ENCODE peak calls at places on chromosomes 5 and 9, in four cellular contexts. One of them, this sample, is unnamed.

GRCh38 chr5:120014535-120014934 is 385.2 kb downstream of the FAM170A start:
- DNase-seq in ascending aorta: no peak
- DNase-seq in fibroblast of the aortic adventitia: no peak
- DNase-seq in GM04504: no peak
- DNase-seq in this sample: no peak

GRCh38 chr9:21709464-21710058 is 92.9 kb upstream of the MTAP start:
- DNase-seq in ascending aorta: no peak
- DNase-seq in fibroblast of the aortic adventitia: peak
- DNase-seq in GM04504: no peak
- DNase-seq in this sample: peak

GRCh38 chr5:78896128-78896527 is 89.0 kb downstream of the ARSB start:
- DNase-seq in ascending aorta: no peak
- DNase-seq in fibroblast of the aortic adventitia: peak
- DNase-seq in GM04504: peak
- DNase-seq in this sample: peak

GRCh38 chr9:36870960-36871359 is 163.1 kb downstream of the PAX5 start:
- DNase-seq in ascending aorta: no peak
- DNase-seq in fibroblast of the aortic adventitia: no peak
- DNase-seq in GM04504: no peak
- DNase-seq in this sample: no peak

GRCh38 chr5:172562443-172562842 is 78.6 kb upstream of the NEURL1B start:
- DNase-seq in ascending aorta: no peak
- DNase-seq in fibroblast of the aortic adventitia: no peak
- DNase-seq in GM04504: no peak
- DNase-seq in this sample: no peak

GRCh38 chr5:124649548-124650501 is 96.6 kb downstream of the ZNF608 start:
- DNase-seq in ascending aorta: peak
- DNase-seq in fibroblast of the aortic adventitia: peak
- DNase-seq in GM04504: peak
- DNase-seq in this sample: peak

GRCh38 chr9:27548055-27548741 is 18.6 kb upstream of the MOB3B start:
- DNase-seq in ascending aorta: no peak
- DNase-seq in fibroblast of the aortic adventitia: peak
- DNase-seq in GM04504: no peak
- DNase-seq in this sample: peak

GRCh38 chr5:160539431-160539830 is 117.8 kb downstream of the PTTG1 start:
- DNase-seq in ascending aorta: no peak
- DNase-seq in fibroblast of the aortic adventitia: no peak
- DNase-seq in GM04504: no peak
- DNase-seq in this sample: peak

GRCh38 chr9:77018058-77019009 is 1.1 kb upstream of the FOXB2 start:
- DNase-seq in ascending aorta: no peak
- DNase-seq in fibroblast of the aortic adventitia: no peak
- DNase-seq in GM04504: no peak
- DNase-seq in this sample: no peak

GRCh38 chr9:93895535-93895934 is 59.6 kb downstream of the BARX1 start:
- DNase-seq in ascending aorta: no peak
- DNase-seq in fibroblast of the aortic adventitia: no peak
- DNase-seq in GM04504: no peak
- DNase-seq in this sample: no peak

GRCh38 chr9:103991698-103992097 is 102.4 kb upstream of the SMC2 start:
- DNase-seq in ascending aorta: no peak
- DNase-seq in fibroblast of the aortic adventitia: peak
- DNase-seq in GM04504: no peak
- DNase-seq in this sample: no peak

GRCh38 chr5:10120934-10121333 is 128.8 kb downstream of the ATPSCKMT start:
- DNase-seq in ascending aorta: no peak
- DNase-seq in fibroblast of the aortic adventitia: no peak
- DNase-seq in GM04504: no peak
- DNase-seq in this sample: no peak

GRCh38 chr5:153358315-153358976 is 132.0 kb upstream of the GRIA1 start:
- DNase-seq in ascending aorta: no peak
- DNase-seq in fibroblast of the aortic adventitia: no peak
- DNase-seq in GM04504: no peak
- DNase-seq in this sample: no peak

GRCh38 chr9:5518937-5519319 is 8.6 kb downstream of the PDCD1LG2 start:
- DNase-seq in ascending aorta: no peak
- DNase-seq in fibroblast of the aortic adventitia: no peak
- DNase-seq in GM04504: no peak
- DNase-seq in this sample: no peak

GRCh38 chr9:98867434-98868168 is 60.1 kb downstream of the GALNT12 start:
- DNase-seq in ascending aorta: no peak
- DNase-seq in fibroblast of the aortic adventitia: peak
- DNase-seq in GM04504: peak
- DNase-seq in this sample: no peak

GRCh38 chr5:117054141-117054540 is 479.5 kb upstream of the SEMA6A start:
- DNase-seq in ascending aorta: no peak
- DNase-seq in fibroblast of the aortic adventitia: no peak
- DNase-seq in GM04504: no peak
- DNase-seq in this sample: no peak

GRCh38 chr5:77449277-77449676 is 42.8 kb downstream of the WDR41 start:
- DNase-seq in ascending aorta: no peak
- DNase-seq in fibroblast of the aortic adventitia: no peak
- DNase-seq in GM04504: no peak
- DNase-seq in this sample: no peak

GRCh38 chr5:7181841-7182240 is 214.1 kb upstream of the ADCY2 start:
- DNase-seq in ascending aorta: no peak
- DNase-seq in fibroblast of the aortic adventitia: no peak
- DNase-seq in GM04504: no peak
- DNase-seq in this sample: no peak

GRCh38 chr5:40428129-40428528 is 251.6 kb upstream of the PTGER4 start:
- DNase-seq in ascending aorta: no peak
- DNase-seq in fibroblast of the aortic adventitia: peak
- DNase-seq in GM04504: no peak
- DNase-seq in this sample: peak

GRCh38 chr5:56838409-56839039 is 23.2 kb downstream of the MAP3K1 start:
- DNase-seq in ascending aorta: no peak
- DNase-seq in fibroblast of the aortic adventitia: peak
- DNase-seq in GM04504: peak
- DNase-seq in this sample: peak

GRCh38 chr9:75488082-75488713 is 399.9 kb downstream of the OSTF1 start:
- DNase-seq in ascending aorta: no peak
- DNase-seq in fibroblast of the aortic adventitia: no peak
- DNase-seq in GM04504: no peak
- DNase-seq in this sample: no peak

GRCh38 chr5:55510523-55510880 is 24.3 kb downstream of the PLPP1 start:
- DNase-seq in ascending aorta: no peak
- DNase-seq in fibroblast of the aortic adventitia: no peak
- DNase-seq in GM04504: no peak
- DNase-seq in this sample: no peak

GRCh38 chr9:33351547-33351946 is 50.8 kb downstream of the AQP7 start:
- DNase-seq in ascending aorta: no peak
- DNase-seq in fibroblast of the aortic adventitia: no peak
- DNase-seq in GM04504: no peak
- DNase-seq in this sample: peak

GRCh38 chr9:132042324-132042723 is 37.3 kb downstream of the MED27 start:
- DNase-seq in ascending aorta: no peak
- DNase-seq in fibroblast of the aortic adventitia: peak
- DNase-seq in GM04504: peak
- DNase-seq in this sample: peak

GRCh38 chr5:132387649-132388117 is 18.2 kb downstream of the SLC22A5 start:
- DNase-seq in ascending aorta: no peak
- DNase-seq in fibroblast of the aortic adventitia: peak
- DNase-seq in GM04504: peak
- DNase-seq in this sample: peak

GRCh38 chr5:139688712-139689413 is 40.7 kb downstream of the CXXC5 start:
- DNase-seq in ascending aorta: no peak
- DNase-seq in fibroblast of the aortic adventitia: peak
- DNase-seq in GM04504: no peak
- DNase-seq in this sample: no peak

GRCh38 chr5:88660947-88661869 is 221.8 kb downstream of the MEF2C start:
- DNase-seq in ascending aorta: no peak
- DNase-seq in fibroblast of the aortic adventitia: peak
- DNase-seq in GM04504: peak
- DNase-seq in this sample: peak

GRCh38 chr5:57209316-57210040 is 35.6 kb downstream of the GPBP1 start:
- DNase-seq in ascending aorta: no peak
- DNase-seq in fibroblast of the aortic adventitia: peak
- DNase-seq in GM04504: no peak
- DNase-seq in this sample: peak

GRCh38 chr5:111694183-111694582 is 62.8 kb downstream of the NREP start:
- DNase-seq in ascending aorta: no peak
- DNase-seq in fibroblast of the aortic adventitia: peak
- DNase-seq in GM04504: peak
- DNase-seq in this sample: peak

GRCh38 chr5:143322931-143323330 is 80.6 kb downstream of the NR3C1 start:
- DNase-seq in ascending aorta: no peak
- DNase-seq in fibroblast of the aortic adventitia: peak
- DNase-seq in GM04504: no peak
- DNase-seq in this sample: no peak

GRCh38 chr9:19156026-19156474 is 28.8 kb upstream of the PLIN2 start:
- DNase-seq in ascending aorta: no peak
- DNase-seq in fibroblast of the aortic adventitia: no peak
- DNase-seq in GM04504: no peak
- DNase-seq in this sample: no peak

GRCh38 chr5:119288364-119289047 is 67.3 kb upstream of the TNFAIP8 start:
- DNase-seq in ascending aorta: no peak
- DNase-seq in fibroblast of the aortic adventitia: peak
- DNase-seq in GM04504: peak
- DNase-seq in this sample: peak

This sample was measured in bronchial epithelial cell.